ENCODE peak calls at places on chromosomes 1 and 21, in seven cellular contexts. S is esophagus squamous epithelium, W is breast epithelium, Y is K562, T is heart left ventricle, N is sigmoid colon, E is ovary. V is an unnamed sample. For H3K36me3, the result is how much of the 10 kb centered on the place peaks cover.

GRCh38 chr1:19083081-19083480 is 126.6 kb upstream of the IFFO2 start:
- DNase-seq in S (no peak), W (no peak), Y (no peak), T (no peak), N (no peak), E (no peak), V (no peak)

GRCh38 chr21:33780631-33781030 is 135.0 kb downstream of the ATP5PO start:
- DNase-seq in S (no peak), W (no peak), Y (no peak), T (no peak), N (no peak), E (no peak), V (no peak)

GRCh38 chr1:33036051-33036525 is 595 bp downstream of the AK2 start:
- DNase-seq in S (no peak), W (no peak), Y (peak), T (no peak), N (no peak), E (no peak), V (no peak)

GRCh38 chr1:233357595-233358446 is 30.3 kb downstream of the MAP3K21 start:
- DNase-seq in S (no peak), W (no peak), Y (no peak), T (no peak), N (no peak), E (no peak), V (no peak)

GRCh38 chr1:207072241-207072640 is 16.4 kb upstream of the C4BPB start:
- DNase-seq in S (no peak), W (no peak), Y (no peak), T (no peak), N (no peak), E (no peak), V (no peak)

GRCh38 chr21:43723648-43724047 is 4.7 kb downstream of the PDXK start:
- DNase-seq in S (no peak), W (no peak), Y (no peak), T (no peak), N (no peak), E (no peak), V (no peak)

GRCh38 chr1:41835488-41835887 is 83.2 kb downstream of the HIVEP3 start:
- DNase-seq in S (no peak), W (no peak), Y (no peak), T (no peak), N (no peak), E (no peak), V (no peak)

GRCh38 chr1:150257624-150258274 is at the start of gene CA14:
- DNase-seq in S (no peak), W (no peak), Y (no peak), T (no peak), N (peak), E (no peak), V (no peak)

GRCh38 chr1:110593905-110594304 is 12.3 kb downstream of the KCNA2 start:
- DNase-seq in S (no peak), W (no peak), Y (no peak), T (no peak), N (no peak), E (no peak), V (no peak)

GRCh38 chr1:199752688-199753027 is 274.9 kb upstream of the NR5A2 start:
- DNase-seq in S (no peak), W (no peak), Y (no peak), T (no peak), N (no peak), E (no peak), V (no peak)

GRCh38 chr1:109815809-109816791 is 52.4 kb upstream of the EPS8L3 start:
- DNase-seq in S (no peak), W (no peak), Y (peak), T (no peak), N (no peak), E (peak), V (no peak)

GRCh38 chr1:11245248-11245647 is 17.1 kb downstream of the MTOR start:
- DNase-seq in S (no peak), W (no peak), Y (no peak), T (no peak), N (no peak), E (no peak), V (no peak)

GRCh38 chr1:30916296-30916695 is 7.7 kb upstream of the SDC3 start:
- DNase-seq in S (no peak), W (peak), Y (no peak), T (no peak), N (peak), E (peak), V (no peak)

GRCh38 chr1:109763646-109764415 is at the start of gene EPS8L3:
- DNase-seq in S (no peak), W (no peak), Y (no peak), T (peak), N (peak), E (peak), V (peak)

GRCh38 chr1:231702804-231703203 is 76.2 kb downstream of the DISC1 start:
- DNase-seq in S (no peak), W (no peak), Y (no peak), T (no peak), N (no peak), E (no peak), V (no peak)

GRCh38 chr1:185227161-185227560 is 70.2 kb downstream of the SWT1 start:
- DNase-seq in S (no peak), W (no peak), Y (no peak), T (no peak), N (no peak), E (no peak), V (no peak)

GRCh38 chr1:192763756-192764155 is 45.1 kb upstream of the RGS2 start:
- DNase-seq in S (no peak), W (no peak), Y (no peak), T (no peak), N (no peak), E (no peak), V (no peak)

GRCh38 chr1:42259739-42260064 is 75.3 kb downstream of the FOXJ3 start:
- DNase-seq in S (no peak), W (no peak), Y (no peak), T (no peak), N (no peak), E (no peak), V (no peak)

GRCh38 chr1:167548059-167548932 is 5.3 kb downstream of the CREG1 start:
- DNase-seq in S (no peak), W (no peak), Y (peak), T (no peak), N (no peak), E (no peak), V (no peak)

GRCh38 chr1:41153750-41154274 is 88.3 kb downstream of the SCMH1 start:
- DNase-seq in S (no peak), W (no peak), Y (no peak), T (no peak), N (no peak), E (no peak), V (no peak)

GRCh38 chr1:94858276-94858675 is 38.1 kb downstream of the SLC44A3 start:
- DNase-seq in S (no peak), W (no peak), Y (no peak), T (no peak), N (no peak), E (no peak), V (no peak)

GRCh38 chr1:157105988-157106812 is 6.6 kb upstream of the ETV3L start:
- DNase-seq in S (no peak), W (no peak), Y (no peak), T (peak), N (peak), E (no peak), V (no peak)

GRCh38 chr1:2624735-2625300 is 8.0 kb downstream of the MMEL1 start:
- DNase-seq in S (no peak), W (peak), Y (no peak), T (no peak), N (peak), E (no peak), V (no peak)

GRCh38 chr1:19385869-19386591 is 73.9 kb downstream of the SLC66A1 start:
- DNase-seq in S (no peak), W (peak), Y (no peak), T (peak), N (peak), E (peak), V (peak)

GRCh38 chr1:59730759-59731478 is 83.8 kb upstream of the HOOK1 start:
- DNase-seq in S (no peak), W (no peak), Y (peak), T (peak), N (peak), E (peak), V (peak)

GRCh38 chr1:235911300-235911662 is 44.6 kb upstream of the LYST start:
- DNase-seq in S (no peak), W (no peak), Y (no peak), T (no peak), N (no peak), E (no peak), V (no peak)

GRCh38 chr1:179881642-179882252 is 338 bp upstream of the TOR1AIP1 start:
- DNase-seq in S (no peak), W (peak), Y (peak), T (peak), N (peak), E (no peak), V (peak)

GRCh38 chr1:211326528-211327340 is at the start of gene TRAF5:
- DNase-seq in S (no peak), W (no peak), Y (peak), T (peak), N (peak), E (peak), V (peak)
- TF ChIP-seq POLR2A in S (no peak), W (no peak), Y (no peak), T (no peak), N (no peak), E (no peak), V (no peak)

GRCh38 chr1:100607628-100608240 is 69.8 kb downstream of the GPR88 start:
- DNase-seq in S (no peak), W (no peak), Y (no peak), T (no peak), N (no peak), E (no peak), V (no peak)

GRCh38 chr1:100609849-100610248 is 71.9 kb downstream of the GPR88 start:
- DNase-seq in S (no peak), W (no peak), Y (no peak), T (no peak), N (no peak), E (no peak), V (no peak)

GRCh38 chr1:100604372-100604771 is 66.4 kb downstream of the GPR88 start:
- DNase-seq in S (no peak), W (no peak), Y (no peak), T (no peak), N (no peak), E (no peak), V (no peak)

GRCh38 chr1:100611086-100611485 is 73.1 kb downstream of the GPR88 start:
- DNase-seq in S (no peak), W (no peak), Y (no peak), T (no peak), N (no peak), E (no peak), V (no peak)

DNA sequence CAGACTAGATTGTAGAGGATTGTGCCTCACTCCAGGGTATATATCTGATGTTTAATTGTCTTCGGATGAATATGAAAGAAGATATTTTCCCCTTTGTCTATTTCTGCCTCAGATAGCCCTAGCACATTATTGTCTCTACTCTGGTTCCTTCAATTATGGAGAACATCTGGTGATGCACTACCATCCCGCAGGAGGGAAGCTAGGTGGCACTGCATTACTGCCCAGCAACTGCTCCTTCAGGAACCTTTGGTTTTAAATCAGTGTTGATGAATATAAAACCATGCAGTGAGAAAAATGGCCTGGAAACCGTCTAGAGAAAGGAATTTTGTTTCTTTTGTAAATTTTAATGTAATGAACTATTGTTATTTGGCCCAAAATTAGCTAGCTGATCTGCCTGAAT is 68.5 kb downstream of the GPR88 start:
- DNase-seq in S (no peak), W (no peak), Y (no peak), T (peak), N (no peak), E (peak), V (no peak)
- H3K36me3 ChIP-seq in S (under half), W (under half), Y (under half), T (under half), N (under half), E (under half), V (under half)

GRCh38 chr1:162151900-162152829 is 82.7 kb downstream of the NOS1AP start:
- DNase-seq in S (no peak), W (no peak), Y (no peak), T (no peak), N (no peak), E (no peak), V (no peak)
- TF ChIP-seq POLR2A in S (no peak), W (no peak), Y (no peak), T (no peak), N (no peak), E (no peak), V (no peak)

GRCh38 chr1:169634877-169635276 is 5.0 kb upstream of the SELP start:
- DNase-seq in S (no peak), W (no peak), Y (no peak), T (no peak), N (no peak), E (no peak), V (no peak)
- H3K36me3 ChIP-seq in S (under half), W (under half), Y (under half), T (under half), N (under half), E (under half), V (under half)

DNA sequence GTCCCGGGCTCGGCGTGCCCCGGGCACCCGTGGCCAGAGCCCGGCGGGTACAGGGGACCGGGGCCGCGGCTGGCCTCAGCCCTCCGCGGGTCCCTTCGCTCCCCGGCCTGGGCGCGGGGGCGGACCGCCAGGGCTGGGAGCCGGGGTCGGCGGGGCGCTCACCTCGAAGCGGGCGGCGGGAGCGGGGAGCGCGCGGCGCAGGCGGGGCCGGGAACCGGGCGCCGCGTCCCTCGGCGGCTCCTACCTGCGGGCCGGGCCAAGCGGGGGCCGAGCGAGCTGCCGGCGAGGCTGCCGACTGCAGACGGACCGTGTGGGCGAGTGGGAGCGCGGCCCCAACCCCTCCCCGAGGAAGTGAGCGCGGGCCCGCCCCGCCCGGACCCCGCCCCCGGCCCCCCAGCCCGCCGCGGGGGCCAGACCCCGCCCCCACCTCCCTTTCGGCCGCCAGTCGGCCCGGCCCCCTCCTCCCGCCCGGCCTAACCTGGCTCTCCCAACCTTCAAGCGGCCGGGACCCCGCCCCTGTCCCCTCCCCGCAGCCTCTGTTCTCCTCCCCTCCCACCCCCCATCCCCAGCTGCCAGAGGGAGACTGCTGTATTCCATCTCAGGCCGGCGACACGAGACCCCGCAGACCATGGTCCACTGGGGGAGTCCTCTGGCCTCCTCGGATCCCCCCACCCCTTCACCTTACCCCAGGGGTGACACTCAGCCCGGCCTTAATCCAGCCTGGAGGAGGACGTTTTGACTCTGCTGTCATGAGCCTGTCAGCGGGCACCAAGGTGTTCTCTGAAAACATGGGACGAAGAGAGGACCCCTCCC is at the start of gene FHL3:
- DNase-seq in S (no peak), W (no peak), Y (peak), T (peak), N (peak), E (peak), V (peak)
- TF ChIP-seq POLR2A in S (no peak), W (no peak), Y (peak), T (peak), N (no peak), E (no peak), V (no peak)